ENCODE peak calls at places on chromosomes 1 and 21, in eight cellular contexts. J is upper lobe of left lung, D is GM23338, H is stomach, Z is HCT116, T is suprapubic skin, F is breast epithelium, I is endothelial cell of umbilical vein. K is an unnamed sample. For H3K4me1, the result is how much of the 10 kb centered on the place peaks cover.

GRCh38 chr1:29121951-29122661 is 1.6 kb downstream of the TMEM200B start:
- DNase-seq in J (peak), D (peak), H (no peak), Z (no peak), T (peak), F (no peak), I (peak), K (no peak)

GRCh38 chr1:31504001-31504400 is 72.3 kb upstream of the TINAGL1 start:
- DNase-seq in J (peak), D (no peak), H (no peak), Z (no peak), T (no peak), F (no peak), I (no peak), K (no peak)

GRCh38 chr1:152107984-152108898 is 7.0 kb downstream of the TCHH start:
- DNase-seq in J (peak), D (peak), H (no peak), Z (peak), T (no peak), F (no peak), I (peak), K (no peak)

GRCh38 chr1:9231648-9232332 is 2.8 kb upstream of the H6PD start:
- DNase-seq in J (no peak), D (no peak), H (no peak), Z (no peak), T (no peak), F (peak), I (no peak), K (no peak)

GRCh38 chr21:16592399-16592798 is 862.6 kb downstream of the USP25 start:
- DNase-seq in J (no peak), D (no peak), H (no peak), Z (no peak), T (no peak), F (no peak), I (no peak), K (no peak)

GRCh38 chr1:89171067-89171438 is 4.8 kb downstream of the GBP7 start:
- DNase-seq in J (no peak), D (no peak), H (no peak), Z (no peak), T (no peak), F (no peak), I (no peak), K (no peak)

GRCh38 chr21:36420571-36421339 is 35.6 kb downstream of the CHAF1B start:
- DNase-seq in J (no peak), D (no peak), H (no peak), Z (no peak), T (no peak), F (no peak), I (no peak), K (no peak)

GRCh38 chr1:99098589-99098988 is 93.9 kb upstream of the PLPPR5 start:
- DNase-seq in J (no peak), D (no peak), H (no peak), Z (no peak), T (no peak), F (no peak), I (no peak), K (no peak)

GRCh38 chr21:22575165-22575584 is 1577.0 kb downstream of the NCAM2 start:
- DNase-seq in J (no peak), D (peak), H (no peak), Z (no peak), T (no peak), F (no peak), I (peak), K (no peak)

GRCh38 chr1:201827321-201828281 is 1.4 kb upstream of the IPO9 start:
- DNase-seq in J (no peak), D (no peak), H (no peak), Z (no peak), T (no peak), F (no peak), I (no peak), K (no peak)

GRCh38 chr1:118100686-118101300 is 84.2 kb downstream of the SPAG17 start:
- DNase-seq in J (no peak), D (no peak), H (peak), Z (no peak), T (no peak), F (no peak), I (no peak), K (peak)

GRCh38 chr1:101653482-101653946 is 343.2 kb downstream of the OLFM3 start:
- DNase-seq in J (no peak), D (peak), H (no peak), Z (peak), T (no peak), F (no peak), I (peak), K (no peak)

GRCh38 chr1:180188103-180188506 is 33.4 kb downstream of the QSOX1 start:
- DNase-seq in J (no peak), D (peak), H (peak), Z (no peak), T (no peak), F (no peak), I (peak), K (peak)

GRCh38 chr1:30688920-30689794 is 34.2 kb downstream of the MATN1 start:
- DNase-seq in J (no peak), D (no peak), H (no peak), Z (no peak), T (no peak), F (no peak), I (no peak), K (no peak)

GRCh38 chr1:156284762-156285161 is 637 bp downstream of the TMEM79 start:
- DNase-seq in J (no peak), D (no peak), H (no peak), Z (no peak), T (no peak), F (no peak), I (no peak), K (no peak)

GRCh38 chr1:221672965-221673364 is 68.9 kb downstream of the DUSP10 start:
- DNase-seq in J (no peak), D (no peak), H (no peak), Z (no peak), T (no peak), F (no peak), I (no peak), K (no peak)

GRCh38 chr1:172727956-172728603 is 69.2 kb downstream of the FASLG start:
- DNase-seq in J (no peak), D (peak), H (no peak), Z (peak), T (no peak), F (no peak), I (peak), K (no peak)

GRCh38 chr1:187842406-187843165 is 1013.8 kb downstream of the PLA2G4A start:
- DNase-seq in J (no peak), D (peak), H (no peak), Z (no peak), T (peak), F (no peak), I (no peak), K (no peak)

GRCh38 chr1:17235135-17235880 is 13.6 kb upstream of the PADI3 start:
- DNase-seq in J (no peak), D (no peak), H (no peak), Z (no peak), T (no peak), F (no peak), I (no peak), K (no peak)

GRCh38 chr1:26357121-26357602 is 3.2 kb upstream of the CRYBG2 start:
- DNase-seq in J (peak), D (no peak), H (peak), Z (no peak), T (no peak), F (no peak), I (no peak), K (no peak)

GRCh38 chr1:198548890-198549289 is 8.4 kb upstream of the ATP6V1G3 start:
- DNase-seq in J (no peak), D (no peak), H (no peak), Z (no peak), T (no peak), F (no peak), I (no peak), K (no peak)

GRCh38 chr1:30452170-30452569 is 271.2 kb downstream of the MATN1 start:
- DNase-seq in J (no peak), D (no peak), H (no peak), Z (no peak), T (no peak), F (no peak), I (no peak), K (no peak)

GRCh38 chr1:210883821-210884220 is 250.1 kb downstream of the KCNH1 start:
- DNase-seq in J (no peak), D (no peak), H (no peak), Z (no peak), T (no peak), F (no peak), I (no peak), K (no peak)

GRCh38 chr21:45870851-45871615 is 110.5 kb upstream of the COL6A1 start:
- DNase-seq in J (peak), D (no peak), H (no peak), Z (no peak), T (peak), F (no peak), I (no peak), K (no peak)

GRCh38 chr1:166974647-166975345 is 544 bp downstream of the ILDR2 start:
- DNase-seq in J (no peak), D (no peak), H (no peak), Z (no peak), T (no peak), F (no peak), I (no peak), K (no peak)

GRCh38 chr21:36709030-36709867 is 10.3 kb downstream of the SIM2 start:
- DNase-seq in J (peak), D (peak), H (peak), Z (no peak), T (no peak), F (no peak), I (no peak), K (no peak)

GRCh38 chr21:21690068-21690665 is 692.0 kb downstream of the NCAM2 start:
- DNase-seq in J (no peak), D (no peak), H (no peak), Z (no peak), T (no peak), F (no peak), I (no peak), K (no peak)

GRCh38 chr1:57860333-57860732 is 436.5 kb upstream of the DAB1 start:
- DNase-seq in J (no peak), D (peak), H (no peak), Z (no peak), T (no peak), F (no peak), I (no peak), K (no peak)

GRCh38 chr1:156310962-156311361 is 11.9 kb upstream of the VHLL start:
- DNase-seq in J (no peak), D (no peak), H (no peak), Z (no peak), T (peak), F (peak), I (no peak), K (peak)

GRCh38 chr1:159071970-159072582 is 4.5 kb downstream of the AIM2 start:
- DNase-seq in J (no peak), D (peak), H (no peak), Z (peak), T (no peak), F (no peak), I (peak), K (no peak)

GRCh38 chr1:15370781-15371467 is 38.8 kb upstream of the EFHD2 start:
- DNase-seq in J (no peak), D (no peak), H (peak), Z (no peak), T (no peak), F (no peak), I (no peak), K (no peak)

GRCh38 chr1:1442069-1442770 is 6.7 kb downstream of the VWA1 start:
- DNase-seq in J (no peak), D (no peak), H (no peak), Z (no peak), T (no peak), F (no peak), I (no peak), K (peak)
- TF ChIP-seq POLR2AphosphoS5 in J (no peak), D (no peak), H (no peak), Z (no peak), T (no peak), F (no peak), I (no peak), K (no peak)

GRCh38 chr1:230272557-230272956 is 153.6 kb downstream of the PGBD5 start:
- DNase-seq in J (no peak), D (no peak), H (no peak), Z (no peak), T (peak), F (no peak), I (no peak), K (no peak)

GRCh38 chr1:230273141-230273710 is 152.9 kb downstream of the PGBD5 start:
- DNase-seq in J (no peak), D (no peak), H (no peak), Z (no peak), T (peak), F (no peak), I (no peak), K (no peak)

GRCh38 chr1:230270185-230270939 is 155.8 kb downstream of the PGBD5 start:
- DNase-seq in J (no peak), D (no peak), H (no peak), Z (no peak), T (no peak), F (no peak), I (peak), K (no peak)

GRCh38 chr1:230271396-230272035 is 154.6 kb downstream of the PGBD5 start:
- DNase-seq in J (peak), D (no peak), H (no peak), Z (no peak), T (peak), F (no peak), I (no peak), K (no peak)

GRCh38 chr1:230270940-230271325 is 155.2 kb downstream of the PGBD5 start:
- DNase-seq in J (no peak), D (no peak), H (no peak), Z (no peak), T (peak), F (no peak), I (no peak), K (no peak)
- H3K4me1 ChIP-seq in J (under half), D (under half), H (under half), Z (under half), T (under half), F (under half), I (under half), K (under half)

GRCh38 chr1:41618066-41618825 is 133.8 kb upstream of the EDN2 start:
- DNase-seq in J (peak), D (no peak), H (peak), Z (no peak), T (peak), F (peak), I (peak), K (peak)
- TF ChIP-seq POLR2AphosphoS5 in J (peak), D (no peak), H (peak), Z (no peak), T (peak), F (peak), I (no peak), K (peak)

GRCh38 chr1:160247053-160247452 is 15.3 kb downstream of the DCAF8 start:
- DNase-seq in J (no peak), D (no peak), H (no peak), Z (no peak), T (no peak), F (no peak), I (no peak), K (no peak)
- H3K4me1 ChIP-seq in J (under half), D (under half), H (under half), Z (under half), T (under half), F (under half), I (under half), K (under half)

DNA sequence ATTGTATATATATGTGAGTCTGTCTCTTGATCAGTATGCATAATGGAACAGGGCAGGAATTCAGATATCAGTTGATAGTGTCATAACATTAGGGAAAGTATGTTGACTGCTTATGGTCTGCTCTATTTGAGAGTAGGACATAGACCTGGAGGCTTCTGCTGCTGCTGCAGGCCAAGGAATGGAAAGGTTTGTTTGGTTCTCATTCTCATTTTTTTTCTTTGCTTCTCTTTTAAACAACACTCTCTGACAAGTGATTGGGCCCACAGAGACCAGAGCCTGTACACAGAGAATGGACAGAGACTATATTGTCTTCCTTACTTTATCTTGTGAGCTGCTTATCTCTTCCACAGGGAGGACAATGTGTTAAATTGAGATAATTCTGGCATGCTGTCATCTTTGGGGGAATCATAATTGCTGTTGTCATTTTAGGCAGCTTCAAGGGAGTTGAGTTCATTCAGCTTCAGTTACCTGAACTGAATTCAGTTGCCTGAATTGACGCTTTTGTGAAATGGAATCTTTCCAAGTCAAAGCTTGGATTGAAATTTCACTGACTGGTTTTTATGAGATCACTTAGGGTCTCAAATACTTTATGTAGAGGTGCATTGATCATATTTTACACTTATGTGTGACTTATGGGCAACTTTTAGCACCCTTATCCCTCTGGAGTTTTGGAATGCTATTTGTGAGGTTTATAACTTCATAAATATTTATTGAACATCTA is 16.9 kb downstream of the CAP1 start:
- DNase-seq in J (no peak), D (no peak), H (no peak), Z (no peak), T (no peak), F (no peak), I (peak), K (no peak)
- TF ChIP-seq POLR2AphosphoS5 in J (no peak), D (no peak), H (no peak), Z (no peak), T (no peak), F (no peak), I (no peak), K (no peak)

GRCh38 chr1:218479436-218480115 is 134.4 kb downstream of the TGFB2 start:
- DNase-seq in J (no peak), D (no peak), H (no peak), Z (no peak), T (no peak), F (peak), I (peak), K (no peak)
- H3K4me1 ChIP-seq in J (under half), D (under half), H (under half), Z (under half), T (under half), F (under half), I (under half), K (under half)

GRCh38 chr1:164713446-164714204 is 154.6 kb downstream of the PBX1 start:
- DNase-seq in J (no peak), D (no peak), H (no peak), Z (no peak), T (no peak), F (no peak), I (no peak), K (no peak)

GRCh38 chr1:164709108-164709507 is 150.1 kb downstream of the PBX1 start:
- DNase-seq in J (no peak), D (no peak), H (no peak), Z (no peak), T (no peak), F (no peak), I (peak), K (no peak)

GRCh38 chr1:164708596-164708995 is 149.6 kb downstream of the PBX1 start:
- DNase-seq in J (no peak), D (no peak), H (no peak), Z (no peak), T (no peak), F (no peak), I (no peak), K (no peak)

GRCh38 chr1:164709541-164710287 is 150.7 kb downstream of the PBX1 start:
- DNase-seq in J (no peak), D (no peak), H (no peak), Z (no peak), T (no peak), F (no peak), I (no peak), K (no peak)

DNA sequence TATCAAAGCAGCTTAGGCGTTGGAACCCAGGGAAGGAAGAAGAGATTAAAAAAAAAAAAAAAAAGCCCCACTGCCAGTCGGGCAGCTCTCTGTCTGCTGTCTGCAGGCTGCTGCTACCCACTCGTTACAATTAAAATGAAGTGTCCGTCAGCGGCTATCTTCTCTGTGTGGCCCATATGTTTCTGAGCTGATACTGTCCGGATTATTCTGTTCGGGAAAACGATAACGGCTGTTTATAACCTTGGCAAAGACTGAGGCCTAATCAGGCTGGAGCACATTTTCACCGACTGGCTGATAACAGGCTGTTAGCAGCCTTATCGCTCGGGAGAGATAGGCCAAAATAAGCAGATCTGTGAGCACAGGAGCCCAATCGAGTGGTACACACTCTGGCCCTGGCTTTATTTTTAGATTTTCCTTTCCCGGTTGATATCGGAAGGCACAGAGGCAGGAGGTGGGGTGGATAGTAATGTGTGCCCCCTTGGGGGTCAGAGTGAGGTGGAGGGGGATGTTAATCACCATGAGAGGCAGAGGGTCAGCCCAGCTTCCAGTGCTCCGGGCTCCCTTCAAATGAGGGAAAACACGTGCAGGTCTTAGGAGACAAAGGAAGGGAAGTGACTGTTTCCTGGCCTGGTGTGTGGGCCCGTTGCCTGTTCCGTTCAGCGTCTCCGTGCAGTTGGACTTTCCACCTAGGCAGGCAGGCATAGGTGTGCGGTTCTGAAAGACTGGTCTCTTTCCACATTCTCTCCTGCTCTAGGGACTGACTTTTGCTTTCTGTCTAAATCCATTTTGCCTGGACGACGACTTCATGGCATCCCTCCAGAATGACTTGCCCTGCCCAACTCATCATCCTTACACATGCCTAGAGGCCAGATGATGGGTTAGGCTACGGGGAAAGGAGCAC is 153.4 kb downstream of the PBX1 start:
- DNase-seq in J (no peak), D (no peak), H (peak), Z (no peak), T (no peak), F (no peak), I (peak), K (no peak)
- TF ChIP-seq POLR2AphosphoS5 in J (peak), D (no peak), H (no peak), Z (no peak), T (no peak), F (no peak), I (no peak), K (no peak)

GRCh38 chr1:66927528-66927927 is 2.7 kb downstream of the MIER1 start:
- DNase-seq in J (no peak), D (no peak), H (no peak), Z (no peak), T (no peak), F (no peak), I (no peak), K (no peak)
- H3K4me1 ChIP-seq in J (under half), D (under half), H (under half), Z (under half), T (half or more), F (under half), I (under half), K (under half)

K was measured in prostate gland.